ENCODE peak calls at places on chromosomes 1 and 21, in nine cellular contexts. One of them, this sample, is unnamed.

GRCh38 chr1:242146640-242147039 is 147.7 kb upstream of the MAP1LC3C start:
- DNase-seq in astrocyte: no peak
- DNase-seq in colonic mucosa: no peak
- DNase-seq in CD8-positive, alpha-beta T cell: no peak
- DNase-seq in lower lobe of right lung: no peak
- DNase-seq in psoas muscle: no peak
- DNase-seq in H9: no peak
- DNase-seq in epithelial cell of prostate: no peak
- DNase-seq in CD4-positive, CD25-positive, alpha-beta regulatory T cell: no peak
- DNase-seq in this sample: no peak

GRCh38 chr1:17434591-17434990 is 4.9 kb downstream of the RCC2 start:
- DNase-seq in astrocyte: no peak
- DNase-seq in colonic mucosa: no peak
- DNase-seq in CD8-positive, alpha-beta T cell: no peak
- DNase-seq in lower lobe of right lung: no peak
- DNase-seq in psoas muscle: no peak
- DNase-seq in H9: peak; percentile 57
- DNase-seq in epithelial cell of prostate: no peak
- DNase-seq in CD4-positive, CD25-positive, alpha-beta regulatory T cell: no peak
- DNase-seq in this sample: no peak

GRCh38 chr21:31720330-31720729 is 11.6 kb downstream of the SCAF4 start:
- DNase-seq in astrocyte: no peak
- DNase-seq in colonic mucosa: no peak
- DNase-seq in CD8-positive, alpha-beta T cell: no peak
- DNase-seq in lower lobe of right lung: no peak
- DNase-seq in psoas muscle: no peak
- DNase-seq in H9: no peak
- DNase-seq in epithelial cell of prostate: no peak
- DNase-seq in CD4-positive, CD25-positive, alpha-beta regulatory T cell: no peak
- DNase-seq in this sample: no peak

GRCh38 chr1:42137766-42138165 is 15.4 kb upstream of the GUCA2B start:
- DNase-seq in astrocyte: peak; percentile 13
- DNase-seq in colonic mucosa: no peak
- DNase-seq in CD8-positive, alpha-beta T cell: no peak
- DNase-seq in lower lobe of right lung: no peak
- DNase-seq in psoas muscle: no peak
- DNase-seq in H9: no peak
- DNase-seq in epithelial cell of prostate: no peak
- DNase-seq in CD4-positive, CD25-positive, alpha-beta regulatory T cell: no peak
- DNase-seq in this sample: peak; percentile 96

GRCh38 chr21:38389891-38390290 is 108.4 kb downstream of the ERG start:
- DNase-seq in astrocyte: no peak
- DNase-seq in colonic mucosa: no peak
- DNase-seq in CD8-positive, alpha-beta T cell: no peak
- DNase-seq in lower lobe of right lung: no peak
- DNase-seq in psoas muscle: no peak
- DNase-seq in H9: no peak
- DNase-seq in epithelial cell of prostate: no peak
- DNase-seq in CD4-positive, CD25-positive, alpha-beta regulatory T cell: no peak
- DNase-seq in this sample: no peak

GRCh38 chr1:82565146-82565545 is 764.4 kb downstream of the ADGRL2 start:
- DNase-seq in astrocyte: peak; percentile 87
- DNase-seq in colonic mucosa: no peak
- DNase-seq in CD8-positive, alpha-beta T cell: no peak
- DNase-seq in lower lobe of right lung: no peak
- DNase-seq in psoas muscle: no peak
- DNase-seq in H9: peak; percentile 34
- DNase-seq in epithelial cell of prostate: peak; percentile 56
- DNase-seq in CD4-positive, CD25-positive, alpha-beta regulatory T cell: no peak
- DNase-seq in this sample: peak; percentile 30

GRCh38 chr1:22636927-22637326 is 499 bp downstream of the C1QA start:
- DNase-seq in astrocyte: no peak
- DNase-seq in colonic mucosa: no peak
- DNase-seq in CD8-positive, alpha-beta T cell: no peak
- DNase-seq in lower lobe of right lung: no peak
- DNase-seq in psoas muscle: no peak
- DNase-seq in H9: no peak
- DNase-seq in epithelial cell of prostate: no peak
- DNase-seq in CD4-positive, CD25-positive, alpha-beta regulatory T cell: no peak
- DNase-seq in this sample: no peak

GRCh38 chr1:197093226-197093887 is 26.3 kb upstream of the F13B start:
- DNase-seq in astrocyte: no peak
- DNase-seq in colonic mucosa: no peak
- DNase-seq in CD8-positive, alpha-beta T cell: no peak
- DNase-seq in lower lobe of right lung: no peak
- DNase-seq in psoas muscle: no peak
- DNase-seq in H9: no peak
- DNase-seq in epithelial cell of prostate: peak; percentile 3
- DNase-seq in CD4-positive, CD25-positive, alpha-beta regulatory T cell: no peak
- DNase-seq in this sample: no peak

GRCh38 chr1:41503507-41504125 is 19.1 kb upstream of the EDN2 start:
- DNase-seq in astrocyte: no peak
- DNase-seq in colonic mucosa: no peak
- DNase-seq in CD8-positive, alpha-beta T cell: no peak
- DNase-seq in lower lobe of right lung: no peak
- DNase-seq in psoas muscle: no peak
- DNase-seq in H9: no peak
- DNase-seq in epithelial cell of prostate: no peak
- DNase-seq in CD4-positive, CD25-positive, alpha-beta regulatory T cell: no peak
- DNase-seq in this sample: no peak

GRCh38 chr1:1371354-1371740 is 3.7 kb downstream of the AURKAIP1 start:
- DNase-seq in astrocyte: no peak
- DNase-seq in colonic mucosa: no peak
- DNase-seq in CD8-positive, alpha-beta T cell: peak; percentile 97
- DNase-seq in lower lobe of right lung: no peak
- DNase-seq in psoas muscle: no peak
- DNase-seq in H9: no peak
- DNase-seq in epithelial cell of prostate: no peak
- DNase-seq in CD4-positive, CD25-positive, alpha-beta regulatory T cell: peak; percentile 58
- DNase-seq in this sample: no peak

GRCh38 chr1:156707027-156707426 is 1.6 kb upstream of the CRABP2 start:
- DNase-seq in astrocyte: no peak
- DNase-seq in colonic mucosa: no peak
- DNase-seq in CD8-positive, alpha-beta T cell: no peak
- DNase-seq in lower lobe of right lung: no peak
- DNase-seq in psoas muscle: no peak
- DNase-seq in H9: no peak
- DNase-seq in epithelial cell of prostate: no peak
- DNase-seq in CD4-positive, CD25-positive, alpha-beta regulatory T cell: no peak
- DNase-seq in this sample: no peak

GRCh38 chr1:178868700-178869099 is 2.2 kb downstream of the ANGPTL1 start:
- DNase-seq in astrocyte: no peak
- DNase-seq in colonic mucosa: no peak
- DNase-seq in CD8-positive, alpha-beta T cell: no peak
- DNase-seq in lower lobe of right lung: no peak
- DNase-seq in psoas muscle: no peak
- DNase-seq in H9: no peak
- DNase-seq in epithelial cell of prostate: no peak
- DNase-seq in CD4-positive, CD25-positive, alpha-beta regulatory T cell: no peak
- DNase-seq in this sample: no peak
- H3K27ac ChIP-seq in astrocyte: no peak overlapping the region
- H3K27ac ChIP-seq in colonic mucosa: no peak overlapping the region
- H3K27ac ChIP-seq in CD8-positive, alpha-beta T cell: no peak overlapping the region
- H3K27ac ChIP-seq in lower lobe of right lung: peak overlapping the region; percentile 42
- H3K27ac ChIP-seq in psoas muscle: peak overlapping the region; percentile 74
- H3K27ac ChIP-seq in H9: no peak overlapping the region
- H3K27ac ChIP-seq in epithelial cell of prostate: no peak overlapping the region
- H3K27ac ChIP-seq in CD4-positive, CD25-positive, alpha-beta regulatory T cell: no peak overlapping the region
- H3K27ac ChIP-seq in this sample: peak overlapping the region; percentile 20

GRCh38 chr1:235408503-235408960 is 41.3 kb downstream of the TBCE start:
- DNase-seq in astrocyte: no peak
- DNase-seq in colonic mucosa: no peak
- DNase-seq in CD8-positive, alpha-beta T cell: no peak
- DNase-seq in lower lobe of right lung: no peak
- DNase-seq in psoas muscle: no peak
- DNase-seq in H9: no peak
- DNase-seq in epithelial cell of prostate: no peak
- DNase-seq in CD4-positive, CD25-positive, alpha-beta regulatory T cell: no peak
- DNase-seq in this sample: no peak
- H3K27ac ChIP-seq in astrocyte: no peak overlapping the region
- H3K27ac ChIP-seq in colonic mucosa: no peak overlapping the region
- H3K27ac ChIP-seq in CD8-positive, alpha-beta T cell: no peak overlapping the region
- H3K27ac ChIP-seq in lower lobe of right lung: no peak overlapping the region
- H3K27ac ChIP-seq in psoas muscle: no peak overlapping the region
- H3K27ac ChIP-seq in H9: no peak overlapping the region
- H3K27ac ChIP-seq in epithelial cell of prostate: no peak overlapping the region
- H3K27ac ChIP-seq in CD4-positive, CD25-positive, alpha-beta regulatory T cell: no peak overlapping the region
- H3K27ac ChIP-seq in this sample: peak overlapping the region; percentile 86

GRCh38 chr1:236893626-236894545 is 98.8 kb downstream of the MTR start:
- DNase-seq in astrocyte: no peak
- DNase-seq in colonic mucosa: no peak
- DNase-seq in CD8-positive, alpha-beta T cell: no peak
- DNase-seq in lower lobe of right lung: no peak
- DNase-seq in psoas muscle: no peak
- DNase-seq in H9: no peak
- DNase-seq in epithelial cell of prostate: no peak
- DNase-seq in CD4-positive, CD25-positive, alpha-beta regulatory T cell: no peak
- DNase-seq in this sample: no peak
- H3K27ac ChIP-seq in astrocyte: no peak overlapping the region
- H3K27ac ChIP-seq in colonic mucosa: no peak overlapping the region
- H3K27ac ChIP-seq in CD8-positive, alpha-beta T cell: no peak overlapping the region
- H3K27ac ChIP-seq in lower lobe of right lung: no peak overlapping the region
- H3K27ac ChIP-seq in psoas muscle: no peak overlapping the region
- H3K27ac ChIP-seq in H9: no peak overlapping the region
- H3K27ac ChIP-seq in epithelial cell of prostate: no peak overlapping the region
- H3K27ac ChIP-seq in CD4-positive, CD25-positive, alpha-beta regulatory T cell: no peak overlapping the region
- H3K27ac ChIP-seq in this sample: no peak overlapping the region

GRCh38 chr1:200302893-200303250 is 107.0 kb downstream of the ZNF281 start:
- DNase-seq in astrocyte: no peak
- DNase-seq in colonic mucosa: no peak
- DNase-seq in CD8-positive, alpha-beta T cell: no peak
- DNase-seq in lower lobe of right lung: peak; percentile 49
- DNase-seq in psoas muscle: no peak
- DNase-seq in H9: no peak
- DNase-seq in epithelial cell of prostate: no peak
- DNase-seq in CD4-positive, CD25-positive, alpha-beta regulatory T cell: no peak
- DNase-seq in this sample: peak; percentile 26
- H3K27ac ChIP-seq in astrocyte: no peak overlapping the region
- H3K27ac ChIP-seq in colonic mucosa: no peak overlapping the region
- H3K27ac ChIP-seq in CD8-positive, alpha-beta T cell: peak overlapping the region; percentile 65
- H3K27ac ChIP-seq in lower lobe of right lung: peak overlapping the region; percentile 42
- H3K27ac ChIP-seq in psoas muscle: no peak overlapping the region
- H3K27ac ChIP-seq in H9: no peak overlapping the region
- H3K27ac ChIP-seq in epithelial cell of prostate: no peak overlapping the region
- H3K27ac ChIP-seq in CD4-positive, CD25-positive, alpha-beta regulatory T cell: peak overlapping the region; percentile 70
- H3K27ac ChIP-seq in this sample: no peak overlapping the region

GRCh38 chr1:110634086-110634454 is 27.9 kb upstream of the KCNA2 start:
- DNase-seq in astrocyte: no peak
- DNase-seq in colonic mucosa: no peak
- DNase-seq in CD8-positive, alpha-beta T cell: no peak
- DNase-seq in lower lobe of right lung: no peak
- DNase-seq in psoas muscle: no peak
- DNase-seq in H9: no peak
- DNase-seq in epithelial cell of prostate: no peak
- DNase-seq in CD4-positive, CD25-positive, alpha-beta regulatory T cell: no peak
- DNase-seq in this sample: no peak

GRCh38 chr1:110636149-110636935 is 30.2 kb upstream of the KCNA2 start:
- DNase-seq in astrocyte: no peak
- DNase-seq in colonic mucosa: no peak
- DNase-seq in CD8-positive, alpha-beta T cell: peak; percentile 38
- DNase-seq in lower lobe of right lung: no peak
- DNase-seq in psoas muscle: no peak
- DNase-seq in H9: no peak
- DNase-seq in epithelial cell of prostate: no peak
- DNase-seq in CD4-positive, CD25-positive, alpha-beta regulatory T cell: peak; percentile 75
- DNase-seq in this sample: no peak

GRCh38 chr1:110635434-110635833 is 29.3 kb upstream of the KCNA2 start:
- DNase-seq in astrocyte: no peak
- DNase-seq in colonic mucosa: no peak
- DNase-seq in CD8-positive, alpha-beta T cell: no peak
- DNase-seq in lower lobe of right lung: no peak
- DNase-seq in psoas muscle: no peak
- DNase-seq in H9: no peak
- DNase-seq in epithelial cell of prostate: no peak
- DNase-seq in CD4-positive, CD25-positive, alpha-beta regulatory T cell: no peak
- DNase-seq in this sample: no peak

GRCh38 chr1:110633646-110634030 is 27.5 kb upstream of the KCNA2 start:
- DNase-seq in astrocyte: no peak
- DNase-seq in colonic mucosa: no peak
- DNase-seq in CD8-positive, alpha-beta T cell: no peak
- DNase-seq in lower lobe of right lung: no peak
- DNase-seq in psoas muscle: no peak
- DNase-seq in H9: no peak
- DNase-seq in epithelial cell of prostate: no peak
- DNase-seq in CD4-positive, CD25-positive, alpha-beta regulatory T cell: no peak
- DNase-seq in this sample: no peak

GRCh38 chr1:110634455-110635281 is 28.5 kb upstream of the KCNA2 start:
- DNase-seq in astrocyte: peak; percentile 24
- DNase-seq in colonic mucosa: peak; percentile 51
- DNase-seq in CD8-positive, alpha-beta T cell: peak; percentile 60
- DNase-seq in lower lobe of right lung: peak; percentile 65
- DNase-seq in psoas muscle: peak; percentile 74
- DNase-seq in H9: no peak
- DNase-seq in epithelial cell of prostate: peak; percentile 36
- DNase-seq in CD4-positive, CD25-positive, alpha-beta regulatory T cell: peak; percentile 59
- DNase-seq in this sample: no peak
- H3K27ac ChIP-seq in astrocyte: no peak overlapping the region
- H3K27ac ChIP-seq in colonic mucosa: no peak overlapping the region
- H3K27ac ChIP-seq in CD8-positive, alpha-beta T cell: peak overlapping the region; percentile 7
- H3K27ac ChIP-seq in lower lobe of right lung: no peak overlapping the region
- H3K27ac ChIP-seq in psoas muscle: no peak overlapping the region
- H3K27ac ChIP-seq in H9: no peak overlapping the region
- H3K27ac ChIP-seq in epithelial cell of prostate: no peak overlapping the region
- H3K27ac ChIP-seq in CD4-positive, CD25-positive, alpha-beta regulatory T cell: peak overlapping the region; percentile 80
- H3K27ac ChIP-seq in this sample: no peak overlapping the region

GRCh38 chr1:24727490-24728214 is 17.6 kb upstream of the CLIC4 start:
- DNase-seq in astrocyte: peak; percentile 77
- DNase-seq in colonic mucosa: peak; percentile 61
- DNase-seq in CD8-positive, alpha-beta T cell: no peak
- DNase-seq in lower lobe of right lung: peak; percentile 82
- DNase-seq in psoas muscle: peak; percentile 76
- DNase-seq in H9: no peak
- DNase-seq in epithelial cell of prostate: no peak
- DNase-seq in CD4-positive, CD25-positive, alpha-beta regulatory T cell: peak; percentile 12
- DNase-seq in this sample: no peak
- H3K27ac ChIP-seq in astrocyte: no peak overlapping the region
- H3K27ac ChIP-seq in colonic mucosa: peak overlapping the region; percentile 13
- H3K27ac ChIP-seq in CD8-positive, alpha-beta T cell: no peak overlapping the region
- H3K27ac ChIP-seq in lower lobe of right lung: peak overlapping the region; percentile 74
- H3K27ac ChIP-seq in psoas muscle: peak overlapping the region; percentile 41
- H3K27ac ChIP-seq in H9: no peak overlapping the region
- H3K27ac ChIP-seq in epithelial cell of prostate: no peak overlapping the region
- H3K27ac ChIP-seq in CD4-positive, CD25-positive, alpha-beta regulatory T cell: no peak overlapping the region
- H3K27ac ChIP-seq in this sample: no peak overlapping the region